ENCODE peak calls at places on chromosome 14, in ten cellular contexts. T is endodermal cell, A is fibroblast of lung, R is GM23248, Q is neural progenitor cell, L is mesenchymal stem cell, J is neuronal stem cell, C is GM12878, E is H1, O is IMR-90. W is an unnamed sample.

GRCh38 chr14:32142754-32143437 is 58.9 kb upstream of the RNU6-7 start:
- DNase-seq in T (no peak), A (no peak), R (no peak), Q (no peak), L (no peak), J (no peak), C (no peak), E (no peak), O (no peak), W (no peak)

GRCh38 chr14:71289536-71289935 is 382.3 kb downstream of the PCNX1 start:
- DNase-seq in T (no peak), A (no peak), R (no peak), Q (no peak), L (no peak), J (no peak), C (peak; percentile 56), E (no peak), O (no peak), W (peak; percentile 63)

GRCh38 chr14:89351364-89351957 is 65.6 kb downstream of the FOXN3 start:
- DNase-seq in T (peak; percentile 76), A (peak; percentile 47), R (peak; percentile 42), Q (peak; percentile 22), L (no peak), J (no peak), C (peak; percentile 54), E (peak; percentile 38), O (peak; percentile 42), W (peak; percentile 17)

GRCh38 chr14:23113346-23114119 is 5.5 kb downstream of the CEBPE start:
- DNase-seq in T (no peak), A (peak; percentile 29), R (peak; percentile 42), Q (peak; percentile 17), L (peak; percentile 35), J (no peak), C (no peak), E (no peak), O (peak; percentile 45), W (no peak)

GRCh38 chr14:49970474-49971147 is 77.7 kb downstream of the ARF6 start:
- DNase-seq in T (no peak), A (peak; percentile 65), R (peak; percentile 43), Q (no peak), L (peak; percentile 64), J (no peak), C (no peak), E (no peak), O (peak; percentile 49), W (peak; percentile 57)

GRCh38 chr14:56125772-56126411 is 7.7 kb downstream of the PELI2 start:
- DNase-seq in T (no peak), A (peak; percentile 15), R (no peak), Q (no peak), L (no peak), J (no peak), C (no peak), E (no peak), O (no peak), W (no peak)

GRCh38 chr14:61524211-61524806 is 171.0 kb upstream of the HIF1A start:
- DNase-seq in T (peak; percentile 20), A (peak; percentile 89), R (peak; percentile 87), Q (no peak), L (peak; percentile 88), J (no peak), C (no peak), E (no peak), O (peak; percentile 74), W (peak; percentile 78)

GRCh38 chr14:64541971-64542838 is 1.7 kb downstream of the HSPA2 start:
- DNase-seq in T (no peak), A (no peak), R (peak; percentile 18), Q (no peak), L (no peak), J (no peak), C (no peak), E (no peak), O (no peak), W (no peak)

DNA sequence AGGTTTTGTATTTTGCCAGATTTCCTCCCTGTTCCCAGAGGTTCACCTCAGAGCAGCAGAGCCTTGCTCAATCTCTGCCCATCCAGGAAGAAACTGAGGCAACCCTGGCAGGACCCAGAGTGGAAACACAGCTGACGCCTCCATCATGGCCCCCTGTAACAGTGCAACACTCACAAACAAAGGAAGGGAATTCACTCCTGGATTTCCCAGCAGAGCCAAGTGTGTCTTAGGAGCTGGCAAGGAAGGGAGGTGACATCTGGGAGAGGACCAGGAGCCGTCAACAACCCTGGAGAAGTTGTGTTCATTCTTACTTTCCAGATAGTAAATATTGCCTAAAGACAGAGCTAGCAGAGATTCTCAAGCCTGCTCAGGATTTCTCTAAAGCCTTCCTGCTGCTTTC is 73.7 kb downstream of the IRF2BPL start:
- DNase-seq in T (no peak), A (no peak), R (peak; percentile 17), Q (no peak), L (no peak), J (no peak), C (no peak), E (no peak), O (no peak), W (no peak)
- H3K9ac ChIP-seq in T (no peak overlapping the region), A (peak overlapping the region; percentile 6), R (peak overlapping the region; percentile 86), Q (no peak overlapping the region), L (peak overlapping the region; percentile 90), J (no peak overlapping the region), C (peak overlapping the region; percentile 35), E (no peak overlapping the region), O (peak overlapping the region; percentile 53), W (no peak overlapping the region)

GRCh38 chr14:66404051-66404450 is 82.1 kb upstream of the CCDC196 start:
- DNase-seq in T (no peak), A (no peak), R (no peak), Q (no peak), L (no peak), J (no peak), C (no peak), E (no peak), O (no peak), W (no peak)

GRCh38 chr14:66398437-66398836 is 87.7 kb upstream of the CCDC196 start:
- DNase-seq in T (no peak), A (no peak), R (no peak), Q (no peak), L (no peak), J (no peak), C (no peak), E (no peak), O (no peak), W (no peak)

GRCh38 chr14:66401447-66402095 is 84.6 kb upstream of the CCDC196 start:
- DNase-seq in T (no peak), A (peak; percentile 4), R (peak; percentile 14), Q (peak; percentile 17), L (no peak), J (no peak), C (no peak), E (no peak), O (no peak), W (no peak)

GRCh38 chr14:66405158-66405557 is 81.0 kb upstream of the CCDC196 start:
- DNase-seq in T (no peak), A (peak; percentile 54), R (peak; percentile 29), Q (peak; percentile 41), L (no peak), J (no peak), C (no peak), E (no peak), O (peak; percentile 1), W (no peak)

GRCh38 chr14:66403183-66403582 is 83.0 kb upstream of the CCDC196 start:
- DNase-seq in T (no peak), A (peak; percentile 25), R (peak; percentile 56), Q (peak; percentile 13), L (peak; percentile 17), J (no peak), C (no peak), E (no peak), O (peak; percentile 28), W (no peak)
- H3K27ac ChIP-seq in T (no peak overlapping the region), A (no peak overlapping the region), R (no peak overlapping the region), Q (no peak overlapping the region), L (no peak overlapping the region), J (no peak overlapping the region), C (no peak overlapping the region), E (no peak overlapping the region), O (no peak overlapping the region), W (no peak overlapping the region)

GRCh38 chr14:101825797-101826196 is 64.3 kb downstream of the PPP2R5C start:
- DNase-seq in T (no peak), A (no peak), R (no peak), Q (no peak), L (no peak), J (no peak), C (no peak), E (no peak), O (no peak), W (no peak)

GRCh38 chr14:101823081-101823480 is 61.6 kb downstream of the PPP2R5C start:
- DNase-seq in T (no peak), A (no peak), R (peak; percentile 37), Q (no peak), L (peak; percentile 46), J (no peak), C (no peak), E (no peak), O (peak; percentile 52), W (no peak)

GRCh38 chr14:101824339-101824727 is 62.8 kb downstream of the PPP2R5C start:
- DNase-seq in T (no peak), A (no peak), R (peak; percentile 51), Q (no peak), L (no peak), J (no peak), C (no peak), E (no peak), O (no peak), W (no peak)

GRCh38 chr14:101821528-101821927 is 60.0 kb downstream of the PPP2R5C start:
- DNase-seq in T (no peak), A (no peak), R (no peak), Q (no peak), L (no peak), J (no peak), C (no peak), E (no peak), O (no peak), W (no peak)

DNA sequence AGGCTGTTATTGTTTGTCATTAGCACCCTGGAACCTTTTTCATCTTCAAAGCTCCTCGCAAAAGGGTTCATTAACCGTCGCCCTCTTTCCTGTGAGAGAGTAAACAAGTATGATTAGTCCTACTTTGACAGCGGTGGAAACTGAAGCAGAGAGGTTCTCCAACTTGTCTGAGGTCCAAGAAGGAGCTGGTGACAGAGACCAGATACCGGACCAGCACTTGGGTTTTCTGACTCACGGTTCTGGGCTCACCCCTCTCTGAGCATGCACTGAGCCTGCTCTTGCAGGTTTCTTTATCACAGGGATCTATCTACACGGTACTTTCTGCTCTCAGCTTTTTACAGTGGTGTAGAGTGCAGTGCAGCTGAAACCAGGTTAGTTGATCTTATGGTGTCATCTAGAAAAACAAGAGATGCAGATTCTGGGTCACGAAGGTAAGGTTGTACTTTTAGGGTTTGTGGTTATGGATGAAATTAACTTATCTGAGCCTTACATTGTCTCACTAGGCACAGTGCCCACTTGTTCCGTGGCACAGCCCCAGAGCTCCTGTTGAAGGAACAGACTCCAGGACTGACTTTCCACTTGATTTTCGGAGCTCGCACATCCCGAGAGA is 62.1 kb downstream of the PPP2R5C start:
- DNase-seq in T (no peak), A (peak; percentile 22), R (peak; percentile 76), Q (no peak), L (peak; percentile 70), J (no peak), C (peak; percentile 68), E (no peak), O (no peak), W (no peak)
- H3K4me3 ChIP-seq in T (no peak overlapping the region), A (no peak overlapping the region), R (peak overlapping the region; percentile 34), Q (no peak overlapping the region), L (peak overlapping the region; percentile 73), J (no peak overlapping the region), C (peak overlapping the region; percentile 67), E (no peak overlapping the region), O (no peak overlapping the region), W (peak overlapping the region; percentile 2)

DNA sequence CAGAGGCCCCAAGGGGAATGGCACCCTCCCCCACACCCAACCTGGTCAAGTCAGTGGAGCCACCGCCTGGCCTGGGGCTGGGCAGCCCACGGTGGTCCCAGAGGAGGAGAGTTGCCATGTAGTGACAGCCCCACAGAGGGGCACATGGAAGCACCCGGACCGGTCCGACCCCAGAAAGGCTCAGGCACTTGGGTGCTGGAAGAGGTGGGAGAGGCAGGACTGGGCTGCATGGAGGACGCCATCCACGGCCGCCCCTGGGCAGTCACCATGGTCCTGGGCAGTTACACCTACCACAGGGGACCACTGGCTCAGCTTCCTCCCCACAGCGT is 37.9 kb upstream of the TMEM179 start:
- DNase-seq in T (peak; percentile 40), A (no peak), R (no peak), Q (no peak), L (no peak), J (no peak), C (no peak), E (no peak), O (no peak), W (no peak)
- H3K9ac ChIP-seq in T (no peak overlapping the region), A (no peak overlapping the region), R (no peak overlapping the region), Q (no peak overlapping the region), L (no peak overlapping the region), J (no peak overlapping the region), C (no peak overlapping the region), E (no peak overlapping the region), O (no peak overlapping the region), W (no peak overlapping the region)

W was measured in colonic mucosa.